ENCODE peak calls at places on chromosomes 13 and 19, in seven cellular contexts. One of them, this sample, is unnamed.

GRCh38 chr13:47190696-47191095 is 293.8 kb upstream of the HTR2A start:
- DNase-seq in nephron progenitor cell: no peak
- DNase-seq in fibroblast of lung: peak; percentile 50
- DNase-seq in heart left ventricle: no peak
- DNase-seq in neural crest cell: no peak
- DNase-seq in ascending aorta: no peak
- DNase-seq in AG04450: no peak
- DNase-seq in this sample: no peak

GRCh38 chr13:81986308-81986707 is 1645.4 kb upstream of the SPRY2 start:
- DNase-seq in AG04450: no peak
- DNase-seq in neural crest cell: no peak
- DNase-seq in nephron progenitor cell: no peak
- DNase-seq in ascending aorta: no peak
- DNase-seq in fibroblast of lung: no peak
- DNase-seq in heart left ventricle: no peak
- DNase-seq in this sample: no peak

GRCh38 chr13:103236213-103236612 is 170.0 kb upstream of the SLC10A2 start:
- DNase-seq in ascending aorta: no peak
- DNase-seq in fibroblast of lung: no peak
- DNase-seq in neural crest cell: no peak
- DNase-seq in nephron progenitor cell: no peak
- DNase-seq in heart left ventricle: no peak
- DNase-seq in AG04450: no peak
- DNase-seq in this sample: no peak

GRCh38 chr19:34232566-34233481 is 21.5 kb upstream of the GARRE1 start:
- DNase-seq in AG04450: peak; percentile 74
- DNase-seq in fibroblast of lung: peak; percentile 98
- DNase-seq in neural crest cell: no peak
- DNase-seq in ascending aorta: peak; percentile 77
- DNase-seq in nephron progenitor cell: no peak
- DNase-seq in heart left ventricle: peak; percentile 59
- DNase-seq in this sample: peak; percentile 92

GRCh38 chr13:59201836-59202235 is 961.9 kb downstream of the DIAPH3 start:
- DNase-seq in AG04450: no peak
- DNase-seq in ascending aorta: no peak
- DNase-seq in nephron progenitor cell: no peak
- DNase-seq in fibroblast of lung: peak; percentile 3
- DNase-seq in neural crest cell: no peak
- DNase-seq in heart left ventricle: no peak
- DNase-seq in this sample: no peak

GRCh38 chr13:48679941-48680630 is 26.4 kb downstream of the CYSLTR2 start:
- DNase-seq in nephron progenitor cell: no peak
- DNase-seq in AG04450: no peak
- DNase-seq in neural crest cell: no peak
- DNase-seq in heart left ventricle: no peak
- DNase-seq in fibroblast of lung: no peak
- DNase-seq in ascending aorta: no peak
- DNase-seq in this sample: no peak

GRCh38 chr19:27652281-27652680 is 1560.7 kb downstream of the UQCRFS1 start:
- DNase-seq in fibroblast of lung: no peak
- DNase-seq in heart left ventricle: no peak
- DNase-seq in ascending aorta: no peak
- DNase-seq in nephron progenitor cell: no peak
- DNase-seq in AG04450: no peak
- DNase-seq in neural crest cell: no peak
- DNase-seq in this sample: no peak

GRCh38 chr19:41322451-41322850 is 12.5 kb downstream of the CCDC97 start:
- DNase-seq in neural crest cell: no peak
- DNase-seq in heart left ventricle: no peak
- DNase-seq in nephron progenitor cell: no peak
- DNase-seq in ascending aorta: no peak
- DNase-seq in fibroblast of lung: no peak
- DNase-seq in AG04450: no peak
- DNase-seq in this sample: no peak

GRCh38 chr13:113400621-113401451 is 36.9 kb upstream of the GRTP1 start:
- DNase-seq in fibroblast of lung: no peak
- DNase-seq in heart left ventricle: peak; percentile 72
- DNase-seq in neural crest cell: no peak
- DNase-seq in nephron progenitor cell: no peak
- DNase-seq in AG04450: no peak
- DNase-seq in ascending aorta: peak; percentile 52
- DNase-seq in this sample: no peak

GRCh38 chr19:34096020-34096915 is 76.0 kb upstream of the LSM14A start:
- DNase-seq in fibroblast of lung: peak; percentile 33
- DNase-seq in heart left ventricle: no peak
- DNase-seq in neural crest cell: no peak
- DNase-seq in ascending aorta: no peak
- DNase-seq in nephron progenitor cell: no peak
- DNase-seq in AG04450: peak; percentile 11
- DNase-seq in this sample: peak; percentile 21

GRCh38 chr19:18464646-18465045 is 26.7 kb upstream of the ISYNA1 start:
- DNase-seq in ascending aorta: peak; percentile 93
- DNase-seq in fibroblast of lung: peak; percentile 94
- DNase-seq in heart left ventricle: peak; percentile 86
- DNase-seq in AG04450: peak; percentile 85
- DNase-seq in neural crest cell: no peak
- DNase-seq in nephron progenitor cell: no peak
- DNase-seq in this sample: no peak

GRCh38 chr19:48290341-48290922 is 20.6 kb downstream of the ZNF114 start:
- DNase-seq in heart left ventricle: no peak
- DNase-seq in ascending aorta: no peak
- DNase-seq in AG04450: no peak
- DNase-seq in neural crest cell: peak; percentile 42
- DNase-seq in nephron progenitor cell: peak; percentile 64
- DNase-seq in fibroblast of lung: peak; percentile 78
- DNase-seq in this sample: no peak

GRCh38 chr19:39193785-39194184 is 3.0 kb upstream of the NCCRP1 start:
- DNase-seq in nephron progenitor cell: no peak
- DNase-seq in AG04450: no peak
- DNase-seq in ascending aorta: no peak
- DNase-seq in fibroblast of lung: no peak
- DNase-seq in neural crest cell: no peak
- DNase-seq in heart left ventricle: no peak
- DNase-seq in this sample: no peak

GRCh38 chr13:49220035-49220855 is at the start of gene MLNR:
- DNase-seq in AG04450: no peak
- DNase-seq in neural crest cell: peak; percentile 33
- DNase-seq in ascending aorta: no peak
- DNase-seq in fibroblast of lung: peak; percentile 40
- DNase-seq in heart left ventricle: no peak
- DNase-seq in nephron progenitor cell: peak; percentile 63
- DNase-seq in this sample: no peak

GRCh38 chr19:45670670-45671453 is 2.8 kb downstream of the GIPR start:
- DNase-seq in neural crest cell: peak; percentile 79
- DNase-seq in nephron progenitor cell: peak; percentile 95
- DNase-seq in heart left ventricle: peak; percentile 52
- DNase-seq in AG04450: peak; percentile 36
- DNase-seq in ascending aorta: no peak
- DNase-seq in fibroblast of lung: peak; percentile 14
- DNase-seq in this sample: no peak

GRCh38 chr19:39351537-39352037 is 9.4 kb downstream of the SAMD4B start:
- DNase-seq in fibroblast of lung: no peak
- DNase-seq in ascending aorta: no peak
- DNase-seq in neural crest cell: no peak
- DNase-seq in nephron progenitor cell: no peak
- DNase-seq in heart left ventricle: no peak
- DNase-seq in AG04450: no peak
- DNase-seq in this sample: no peak

GRCh38 chr19:405138-405965 is 3.6 kb downstream of the C2CD4C start:
- DNase-seq in heart left ventricle: no peak
- DNase-seq in AG04450: no peak
- DNase-seq in nephron progenitor cell: no peak
- DNase-seq in fibroblast of lung: no peak
- DNase-seq in ascending aorta: no peak
- DNase-seq in neural crest cell: no peak
- DNase-seq in this sample: no peak

GRCh38 chr13:48551329-48551728 is 18.4 kb upstream of the RCBTB2 start:
- DNase-seq in nephron progenitor cell: no peak
- DNase-seq in neural crest cell: no peak
- DNase-seq in heart left ventricle: no peak
- DNase-seq in AG04450: no peak
- DNase-seq in ascending aorta: no peak
- DNase-seq in fibroblast of lung: no peak
- DNase-seq in this sample: no peak

GRCh38 chr19:51552996-51553725 is 17.9 kb upstream of the ZNF175 start:
- DNase-seq in fibroblast of lung: peak; percentile 32
- DNase-seq in nephron progenitor cell: peak; percentile 93
- DNase-seq in neural crest cell: peak; percentile 89
- DNase-seq in AG04450: peak; percentile 23
- DNase-seq in ascending aorta: no peak
- DNase-seq in heart left ventricle: peak; percentile 76
- DNase-seq in this sample: no peak

GRCh38 chr13:49374585-49375290 is 69.1 kb downstream of the CAB39L start:
- DNase-seq in AG04450: peak; percentile 6
- DNase-seq in nephron progenitor cell: no peak
- DNase-seq in fibroblast of lung: peak; percentile 89
- DNase-seq in heart left ventricle: no peak
- DNase-seq in neural crest cell: no peak
- DNase-seq in ascending aorta: no peak
- DNase-seq in this sample: peak; percentile 76

DNA sequence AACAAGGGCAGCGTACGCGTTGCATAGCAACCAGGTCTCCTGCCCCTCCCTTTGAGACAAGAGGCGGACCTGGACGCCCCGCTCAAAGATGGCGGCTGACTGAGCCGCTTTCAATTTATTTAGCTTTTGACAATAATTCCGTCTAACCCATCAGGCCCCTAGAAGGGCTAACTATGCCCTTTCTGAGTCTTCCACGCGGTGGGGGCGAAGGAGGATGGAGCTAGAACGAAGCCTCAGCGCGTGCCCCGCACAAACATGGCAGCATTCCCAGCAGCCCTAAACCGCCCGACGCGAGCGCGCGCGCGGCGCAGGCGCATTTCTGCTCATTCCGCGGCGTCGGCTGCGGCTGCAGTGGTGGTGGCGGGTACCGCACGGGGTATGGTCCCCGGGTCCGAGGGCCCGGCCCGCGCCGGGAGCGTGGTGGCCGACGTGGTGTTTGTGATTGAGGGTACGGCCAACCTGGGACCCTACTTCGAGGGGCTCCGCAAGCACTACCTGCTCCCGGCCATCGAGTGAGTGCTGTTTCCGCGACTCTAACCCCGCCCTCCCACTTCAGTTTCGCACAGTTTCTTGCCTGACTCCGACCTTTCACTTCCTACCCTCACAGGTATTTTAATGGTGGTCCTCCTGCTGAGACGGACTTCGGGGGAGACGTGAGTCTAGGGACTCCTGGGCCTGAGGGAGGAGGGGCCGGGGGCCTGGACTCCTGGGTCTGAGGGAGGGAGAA is at the start of gene MED25:
- DNase-seq in AG04450: peak; percentile 55
- DNase-seq in ascending aorta: peak; percentile 92
- DNase-seq in heart left ventricle: peak; percentile 89
- DNase-seq in fibroblast of lung: peak; percentile 69
- DNase-seq in nephron progenitor cell: peak; percentile 88
- DNase-seq in neural crest cell: peak; percentile 82
- DNase-seq in this sample: peak; percentile 41
- TF ChIP-seq CTCF in AG04450: peak; percentile 27
- TF ChIP-seq CTCF in ascending aorta: peak; percentile 89
- TF ChIP-seq CTCF in heart left ventricle: peak; percentile 39
- TF ChIP-seq CTCF in fibroblast of lung: no peak
- TF ChIP-seq CTCF in nephron progenitor cell: no peak
- TF ChIP-seq CTCF in neural crest cell: peak; percentile 52
- TF ChIP-seq CTCF in this sample: no peak

GRCh38 chr13:19587635-19588300 is 26.4 kb upstream of the TPTE2 start:
- DNase-seq in ascending aorta: no peak
- DNase-seq in AG04450: no peak
- DNase-seq in nephron progenitor cell: no peak
- DNase-seq in fibroblast of lung: peak; percentile 36
- DNase-seq in neural crest cell: no peak
- DNase-seq in heart left ventricle: no peak
- DNase-seq in this sample: no peak
- TF ChIP-seq CTCF in ascending aorta: no peak
- TF ChIP-seq CTCF in AG04450: peak; percentile 54
- TF ChIP-seq CTCF in nephron progenitor cell: no peak
- TF ChIP-seq CTCF in fibroblast of lung: peak; percentile 45
- TF ChIP-seq CTCF in neural crest cell: peak; percentile 57
- TF ChIP-seq CTCF in heart left ventricle: peak; percentile 29
- TF ChIP-seq CTCF in this sample: peak; percentile 43

GRCh38 chr19:15195987-15196682 is 4.7 kb downstream of the NOTCH3 start:
- DNase-seq in fibroblast of lung: peak; percentile 33
- DNase-seq in ascending aorta: peak; percentile 79
- DNase-seq in nephron progenitor cell: peak; percentile 49
- DNase-seq in neural crest cell: no peak
- DNase-seq in AG04450: no peak
- DNase-seq in heart left ventricle: no peak
- DNase-seq in this sample: peak; percentile 5

GRCh38 chr19:15196683-15197005 is 4.2 kb downstream of the NOTCH3 start:
- DNase-seq in heart left ventricle: no peak
- DNase-seq in AG04450: no peak
- DNase-seq in ascending aorta: no peak
- DNase-seq in nephron progenitor cell: no peak
- DNase-seq in neural crest cell: no peak
- DNase-seq in fibroblast of lung: no peak
- DNase-seq in this sample: no peak

GRCh38 chr19:15197275-15198005 is 3.4 kb downstream of the NOTCH3 start:
- DNase-seq in nephron progenitor cell: no peak
- DNase-seq in heart left ventricle: no peak
- DNase-seq in neural crest cell: no peak
- DNase-seq in AG04450: no peak
- DNase-seq in ascending aorta: no peak
- DNase-seq in fibroblast of lung: no peak
- DNase-seq in this sample: no peak

GRCh38 chr19:15194938-15195337 is 5.9 kb downstream of the NOTCH3 start:
- DNase-seq in ascending aorta: peak; percentile 86
- DNase-seq in neural crest cell: no peak
- DNase-seq in nephron progenitor cell: no peak
- DNase-seq in heart left ventricle: peak; percentile 52
- DNase-seq in AG04450: no peak
- DNase-seq in fibroblast of lung: peak; percentile 80
- DNase-seq in this sample: no peak

DNA sequence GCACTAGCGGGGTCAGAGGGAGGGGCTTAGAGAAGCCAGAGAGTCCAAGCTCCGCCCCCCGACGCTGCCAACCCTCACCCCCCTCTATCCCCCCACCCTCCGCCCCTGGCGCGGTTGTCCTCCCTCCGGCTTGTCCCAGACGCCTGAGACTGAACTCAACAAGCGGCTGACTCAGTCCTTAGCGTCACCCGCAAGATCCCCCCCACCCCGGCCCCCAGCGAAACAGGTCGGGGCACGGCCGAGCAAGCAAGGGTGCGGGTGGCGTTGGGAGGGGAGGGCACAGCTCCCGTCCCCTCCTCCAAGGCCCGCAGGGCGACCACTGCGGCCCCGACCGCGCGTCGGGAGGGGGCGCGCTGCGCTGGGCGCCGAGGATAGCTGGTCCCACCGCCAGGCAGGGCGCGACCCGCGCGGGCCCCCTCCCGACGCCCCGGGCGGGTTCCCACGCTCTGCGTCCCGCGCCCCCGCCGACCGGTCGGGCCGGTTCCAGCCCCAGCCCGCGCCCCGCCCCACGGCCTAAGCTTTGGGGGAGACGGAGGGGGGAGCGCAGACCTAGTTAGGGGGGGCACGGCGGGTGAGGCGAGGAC is 5.3 kb downstream of the NOTCH3 start:
- DNase-seq in heart left ventricle: peak; percentile 48
- DNase-seq in ascending aorta: peak; percentile 93
- DNase-seq in fibroblast of lung: peak; percentile 61
- DNase-seq in nephron progenitor cell: peak; percentile 74
- DNase-seq in AG04450: no peak
- DNase-seq in neural crest cell: peak; percentile 53
- DNase-seq in this sample: peak; percentile 14
- TF ChIP-seq CTCF in heart left ventricle: no peak
- TF ChIP-seq CTCF in ascending aorta: no peak
- TF ChIP-seq CTCF in fibroblast of lung: no peak
- TF ChIP-seq CTCF in nephron progenitor cell: no peak
- TF ChIP-seq CTCF in AG04450: peak; percentile 14
- TF ChIP-seq CTCF in neural crest cell: peak; percentile 46
- TF ChIP-seq CTCF in this sample: peak; percentile 2

GRCh38 chr19:7534531-7534980 is 961 bp upstream of the PNPLA6 start:
- DNase-seq in ascending aorta: peak; percentile 92
- DNase-seq in heart left ventricle: peak; percentile 76
- DNase-seq in nephron progenitor cell: peak; percentile 58
- DNase-seq in neural crest cell: peak; percentile 37
- DNase-seq in fibroblast of lung: peak; percentile 88
- DNase-seq in AG04450: peak; percentile 57
- DNase-seq in this sample: no peak
- TF ChIP-seq CTCF in ascending aorta: no peak
- TF ChIP-seq CTCF in heart left ventricle: no peak
- TF ChIP-seq CTCF in nephron progenitor cell: no peak
- TF ChIP-seq CTCF in neural crest cell: no peak
- TF ChIP-seq CTCF in fibroblast of lung: peak; percentile 22
- TF ChIP-seq CTCF in AG04450: peak; percentile 30
- TF ChIP-seq CTCF in this sample: peak; percentile 29